ENCODE peak calls at places on chromosomes 1 and 21, in seven cellular contexts. One of them, this sample, is unnamed.

GRCh38 chr1:3743421-3743820 is 8.8 kb upstream of the CCDC27 start:
- DNase-seq in neural progenitor cell: no peak
- DNase-seq in CD8-positive, alpha-beta T cell: no peak
- DNase-seq in left ventricle myocardium inferior: no peak
- DNase-seq in dorsolateral prefrontal cortex: no peak
- DNase-seq in stomach: no peak
- DNase-seq in IMR-90: no peak
- DNase-seq in this sample: no peak

GRCh38 chr1:108200627-108201106 is 524 bp upstream of the SLC25A24 start:
- DNase-seq in dorsolateral prefrontal cortex: peak
- DNase-seq in stomach: peak
- DNase-seq in neural progenitor cell: peak
- DNase-seq in IMR-90: peak
- DNase-seq in CD8-positive, alpha-beta T cell: peak
- DNase-seq in left ventricle myocardium inferior: no peak
- DNase-seq in this sample: peak

GRCh38 chr1:59707216-59707615 is 107.5 kb upstream of the HOOK1 start:
- DNase-seq in CD8-positive, alpha-beta T cell: no peak
- DNase-seq in stomach: no peak
- DNase-seq in IMR-90: peak
- DNase-seq in dorsolateral prefrontal cortex: no peak
- DNase-seq in neural progenitor cell: no peak
- DNase-seq in left ventricle myocardium inferior: peak
- DNase-seq in this sample: no peak

GRCh38 chr1:5915587-5916571 is 76.3 kb downstream of the NPHP4 start:
- DNase-seq in IMR-90: peak
- DNase-seq in dorsolateral prefrontal cortex: no peak
- DNase-seq in neural progenitor cell: peak
- DNase-seq in stomach: no peak
- DNase-seq in CD8-positive, alpha-beta T cell: no peak
- DNase-seq in left ventricle myocardium inferior: no peak
- DNase-seq in this sample: no peak

GRCh38 chr1:208857471-208857870 is 613.3 kb upstream of the PLXNA2 start:
- DNase-seq in stomach: no peak
- DNase-seq in dorsolateral prefrontal cortex: no peak
- DNase-seq in neural progenitor cell: no peak
- DNase-seq in left ventricle myocardium inferior: no peak
- DNase-seq in CD8-positive, alpha-beta T cell: no peak
- DNase-seq in IMR-90: no peak
- DNase-seq in this sample: no peak

GRCh38 chr1:44316231-44316759 is 38.8 kb downstream of the ERI3 start:
- DNase-seq in CD8-positive, alpha-beta T cell: no peak
- DNase-seq in left ventricle myocardium inferior: no peak
- DNase-seq in IMR-90: no peak
- DNase-seq in stomach: no peak
- DNase-seq in dorsolateral prefrontal cortex: no peak
- DNase-seq in neural progenitor cell: peak
- DNase-seq in this sample: peak

GRCh38 chr1:182764029-182764768 is 25.4 kb upstream of the NPL start:
- DNase-seq in dorsolateral prefrontal cortex: no peak
- DNase-seq in stomach: no peak
- DNase-seq in CD8-positive, alpha-beta T cell: no peak
- DNase-seq in neural progenitor cell: no peak
- DNase-seq in left ventricle myocardium inferior: no peak
- DNase-seq in IMR-90: no peak
- DNase-seq in this sample: no peak

GRCh38 chr1:118988186-118989005 is at the start of gene TBX15:
- DNase-seq in IMR-90: no peak
- DNase-seq in dorsolateral prefrontal cortex: no peak
- DNase-seq in neural progenitor cell: peak
- DNase-seq in stomach: no peak
- DNase-seq in CD8-positive, alpha-beta T cell: no peak
- DNase-seq in left ventricle myocardium inferior: no peak
- DNase-seq in this sample: no peak

GRCh38 chr1:27660300-27660837 is 11.6 kb downstream of the IFI6 start:
- DNase-seq in CD8-positive, alpha-beta T cell: no peak
- DNase-seq in IMR-90: no peak
- DNase-seq in left ventricle myocardium inferior: no peak
- DNase-seq in dorsolateral prefrontal cortex: no peak
- DNase-seq in neural progenitor cell: no peak
- DNase-seq in stomach: no peak
- DNase-seq in this sample: no peak

GRCh38 chr1:170836146-170836545 is 99.2 kb upstream of the MROH9 start:
- DNase-seq in dorsolateral prefrontal cortex: no peak
- DNase-seq in CD8-positive, alpha-beta T cell: no peak
- DNase-seq in stomach: no peak
- DNase-seq in IMR-90: peak
- DNase-seq in left ventricle myocardium inferior: no peak
- DNase-seq in neural progenitor cell: no peak
- DNase-seq in this sample: no peak

GRCh38 chr1:192657760-192658159 is 21.8 kb downstream of the RGS13 start:
- DNase-seq in IMR-90: no peak
- DNase-seq in CD8-positive, alpha-beta T cell: no peak
- DNase-seq in stomach: no peak
- DNase-seq in left ventricle myocardium inferior: no peak
- DNase-seq in dorsolateral prefrontal cortex: no peak
- DNase-seq in neural progenitor cell: no peak
- DNase-seq in this sample: no peak

GRCh38 chr21:35150562-35151226 is 101.6 kb upstream of the RUNX1 start:
- DNase-seq in left ventricle myocardium inferior: no peak
- DNase-seq in stomach: no peak
- DNase-seq in neural progenitor cell: no peak
- DNase-seq in dorsolateral prefrontal cortex: no peak
- DNase-seq in CD8-positive, alpha-beta T cell: no peak
- DNase-seq in IMR-90: peak
- DNase-seq in this sample: no peak

GRCh38 chr1:8211620-8212442 is 106.1 kb upstream of the SLC45A1 start:
- DNase-seq in dorsolateral prefrontal cortex: no peak
- DNase-seq in left ventricle myocardium inferior: no peak
- DNase-seq in stomach: peak
- DNase-seq in IMR-90: peak
- DNase-seq in neural progenitor cell: no peak
- DNase-seq in CD8-positive, alpha-beta T cell: no peak
- DNase-seq in this sample: no peak

GRCh38 chr1:78003882-78004718 is 639 bp upstream of the DNAJB4 start:
- DNase-seq in CD8-positive, alpha-beta T cell: peak
- DNase-seq in neural progenitor cell: peak
- DNase-seq in stomach: peak
- DNase-seq in dorsolateral prefrontal cortex: no peak
- DNase-seq in IMR-90: peak
- DNase-seq in left ventricle myocardium inferior: peak
- DNase-seq in this sample: peak

GRCh38 chr21:32335601-32336575 is 37.2 kb downstream of the MRAP start:
- DNase-seq in IMR-90: peak
- DNase-seq in CD8-positive, alpha-beta T cell: no peak
- DNase-seq in dorsolateral prefrontal cortex: peak
- DNase-seq in stomach: no peak
- DNase-seq in left ventricle myocardium inferior: no peak
- DNase-seq in neural progenitor cell: no peak
- DNase-seq in this sample: no peak

GRCh38 chr1:35559317-35559944 is 1.8 kb downstream of the NCDN start:
- DNase-seq in IMR-90: no peak
- DNase-seq in CD8-positive, alpha-beta T cell: no peak
- DNase-seq in neural progenitor cell: no peak
- DNase-seq in stomach: no peak
- DNase-seq in left ventricle myocardium inferior: no peak
- DNase-seq in dorsolateral prefrontal cortex: no peak
- DNase-seq in this sample: no peak

GRCh38 chr1:18100493-18101063 is 7.0 kb upstream of the IGSF21 start:
- DNase-seq in neural progenitor cell: peak
- DNase-seq in CD8-positive, alpha-beta T cell: peak
- DNase-seq in dorsolateral prefrontal cortex: no peak
- DNase-seq in stomach: peak
- DNase-seq in left ventricle myocardium inferior: peak
- DNase-seq in IMR-90: peak
- DNase-seq in this sample: peak

DNA sequence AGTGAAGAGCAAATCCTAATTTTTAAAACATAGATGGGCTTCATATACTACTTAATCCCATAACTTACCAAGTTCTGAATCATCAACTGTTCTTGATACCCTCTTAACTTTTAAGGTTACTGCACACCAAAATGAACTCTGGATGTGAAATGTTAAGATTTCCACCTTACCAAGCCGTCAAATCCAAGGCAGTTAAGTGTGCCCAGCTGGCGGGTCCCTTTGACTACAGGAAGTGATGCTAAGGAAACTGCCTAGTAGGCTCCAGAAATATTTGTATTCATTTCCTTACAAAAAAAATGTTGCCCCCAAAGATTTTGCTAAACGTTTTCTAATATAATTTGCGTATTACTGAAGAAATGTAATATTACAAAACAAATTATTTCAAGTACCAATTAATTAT is 10.7 kb downstream of the NRIP1 start:
- DNase-seq in neural progenitor cell: no peak
- DNase-seq in left ventricle myocardium inferior: no peak
- DNase-seq in stomach: no peak
- DNase-seq in dorsolateral prefrontal cortex: no peak
- DNase-seq in CD8-positive, alpha-beta T cell: no peak
- DNase-seq in IMR-90: no peak
- DNase-seq in this sample: no peak
- H3K27ac ChIP-seq in neural progenitor cell: no peak
- H3K27ac ChIP-seq in left ventricle myocardium inferior: no peak
- H3K27ac ChIP-seq in stomach: no peak
- H3K27ac ChIP-seq in dorsolateral prefrontal cortex: no peak
- H3K27ac ChIP-seq in CD8-positive, alpha-beta T cell: no peak
- H3K27ac ChIP-seq in IMR-90: no peak
- H3K27ac ChIP-seq in this sample: no peak

GRCh38 chr1:19976317-19977003 is 3.0 kb downstream of the PLA2G2A start:
- DNase-seq in dorsolateral prefrontal cortex: no peak
- DNase-seq in stomach: no peak
- DNase-seq in CD8-positive, alpha-beta T cell: peak
- DNase-seq in left ventricle myocardium inferior: no peak
- DNase-seq in neural progenitor cell: no peak
- DNase-seq in IMR-90: no peak
- DNase-seq in this sample: no peak

GRCh38 chr1:19980298-19980697 is 880 bp upstream of the PLA2G2A start:
- DNase-seq in IMR-90: no peak
- DNase-seq in neural progenitor cell: no peak
- DNase-seq in stomach: no peak
- DNase-seq in CD8-positive, alpha-beta T cell: no peak
- DNase-seq in left ventricle myocardium inferior: no peak
- DNase-seq in dorsolateral prefrontal cortex: no peak
- DNase-seq in this sample: no peak

GRCh38 chr1:19975423-19976193 is 3.8 kb downstream of the PLA2G2A start:
- DNase-seq in neural progenitor cell: no peak
- DNase-seq in CD8-positive, alpha-beta T cell: no peak
- DNase-seq in dorsolateral prefrontal cortex: no peak
- DNase-seq in stomach: no peak
- DNase-seq in IMR-90: no peak
- DNase-seq in left ventricle myocardium inferior: no peak
- DNase-seq in this sample: no peak

GRCh38 chr1:19979494-19979977 is at the start of gene PLA2G2A:
- DNase-seq in dorsolateral prefrontal cortex: no peak
- DNase-seq in CD8-positive, alpha-beta T cell: peak
- DNase-seq in neural progenitor cell: peak
- DNase-seq in left ventricle myocardium inferior: no peak
- DNase-seq in IMR-90: no peak
- DNase-seq in stomach: no peak
- DNase-seq in this sample: no peak

DNA sequence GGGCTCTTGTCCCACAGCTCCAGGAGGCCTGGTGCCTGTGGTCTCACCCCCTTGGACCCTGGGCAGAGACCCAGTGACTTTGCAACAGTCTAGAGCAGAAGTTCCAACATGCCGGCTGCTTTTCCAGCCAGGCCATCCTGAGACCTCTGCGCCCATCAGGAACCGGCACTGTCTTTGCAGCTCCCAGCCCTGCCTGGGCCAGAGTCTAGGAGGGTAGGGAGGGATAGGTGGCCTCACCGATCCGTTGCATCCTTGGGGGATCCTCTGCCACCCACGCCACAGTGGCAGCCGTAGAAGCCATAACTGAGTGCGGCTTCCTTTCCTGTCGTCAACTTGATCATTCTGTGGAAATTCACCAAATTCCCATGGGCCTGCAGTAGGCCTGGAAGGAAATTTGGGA is 1.3 kb downstream of the PLA2G2A start:
- DNase-seq in stomach: no peak
- DNase-seq in left ventricle myocardium inferior: no peak
- DNase-seq in neural progenitor cell: no peak
- DNase-seq in CD8-positive, alpha-beta T cell: no peak
- DNase-seq in IMR-90: no peak
- DNase-seq in dorsolateral prefrontal cortex: no peak
- DNase-seq in this sample: no peak
- H3K4me3 ChIP-seq in stomach: no peak
- H3K4me3 ChIP-seq in left ventricle myocardium inferior: peak
- H3K4me3 ChIP-seq in neural progenitor cell: no peak
- H3K4me3 ChIP-seq in CD8-positive, alpha-beta T cell: no peak
- H3K4me3 ChIP-seq in IMR-90: no peak
- H3K4me3 ChIP-seq in dorsolateral prefrontal cortex: no peak
- H3K4me3 ChIP-seq in this sample: no peak

DNA sequence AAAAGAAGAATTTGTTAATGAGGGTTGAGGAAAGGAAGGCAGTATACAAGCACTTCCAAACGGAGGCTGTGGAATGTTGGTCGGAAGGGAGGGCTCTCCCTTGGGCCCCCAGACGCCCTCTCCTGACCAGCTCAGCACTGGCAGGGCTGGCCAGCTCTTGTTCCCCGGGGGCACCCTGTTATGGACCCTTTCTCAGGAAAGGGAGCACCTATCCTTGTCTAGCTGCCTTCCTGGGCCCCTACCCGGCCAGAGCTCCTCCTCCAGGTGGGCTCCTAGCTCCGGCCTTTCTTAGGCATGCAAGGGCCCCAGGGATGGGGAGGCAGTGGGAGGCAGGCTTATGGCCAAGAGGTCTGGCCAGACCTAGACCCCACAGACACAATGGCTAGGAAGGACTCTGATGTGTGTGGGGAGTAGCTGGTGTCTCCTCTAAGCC is 926 bp downstream of the BLACAT1 start:
- DNase-seq in left ventricle myocardium inferior: no peak
- DNase-seq in stomach: no peak
- DNase-seq in CD8-positive, alpha-beta T cell: no peak
- DNase-seq in neural progenitor cell: peak
- DNase-seq in dorsolateral prefrontal cortex: no peak
- DNase-seq in IMR-90: no peak
- DNase-seq in this sample: no peak
- TF ChIP-seq CTCF in left ventricle myocardium inferior: peak
- TF ChIP-seq CTCF in stomach: no peak
- TF ChIP-seq CTCF in CD8-positive, alpha-beta T cell: no peak
- TF ChIP-seq CTCF in neural progenitor cell: peak
- TF ChIP-seq CTCF in dorsolateral prefrontal cortex: no peak
- TF ChIP-seq CTCF in IMR-90: no peak
- TF ChIP-seq CTCF in this sample: peak

DNA sequence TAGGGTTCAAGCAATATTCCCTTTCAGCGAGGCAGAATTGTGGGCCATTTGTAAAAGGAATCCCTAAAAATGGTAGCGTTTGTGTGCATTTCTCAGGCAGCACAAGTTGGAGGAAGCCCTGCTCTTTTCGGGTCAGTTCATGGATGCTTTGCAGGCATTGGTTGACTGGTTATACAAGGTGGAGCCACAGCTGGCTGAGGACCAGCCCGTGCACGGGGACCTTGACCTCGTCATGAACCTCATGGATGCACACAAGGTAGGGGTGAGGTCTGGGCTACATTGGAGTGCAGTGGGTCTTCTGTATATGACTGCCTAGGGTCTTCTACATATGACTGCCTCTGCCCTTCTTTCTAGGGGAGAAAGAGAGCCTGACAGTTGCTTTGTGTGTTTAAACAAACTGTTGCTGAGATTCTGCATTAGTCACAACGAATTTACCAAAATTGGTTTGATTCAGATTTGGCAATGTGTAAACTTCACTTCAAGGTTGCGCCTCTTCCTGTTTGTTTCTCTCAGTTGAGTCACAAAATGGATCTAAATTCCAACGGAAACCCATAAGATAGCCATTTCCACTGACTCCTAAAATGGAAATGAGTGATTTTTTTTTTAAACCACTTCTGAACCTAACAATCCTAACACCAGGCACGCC is 40.4 kb upstream of the BMP8A start:
- DNase-seq in IMR-90: peak
- DNase-seq in left ventricle myocardium inferior: no peak
- DNase-seq in neural progenitor cell: no peak
- DNase-seq in CD8-positive, alpha-beta T cell: no peak
- DNase-seq in dorsolateral prefrontal cortex: no peak
- DNase-seq in stomach: no peak
- DNase-seq in this sample: no peak
- H3K27ac ChIP-seq in IMR-90: peak
- H3K27ac ChIP-seq in left ventricle myocardium inferior: peak
- H3K27ac ChIP-seq in neural progenitor cell: no peak
- H3K27ac ChIP-seq in CD8-positive, alpha-beta T cell: no peak
- H3K27ac ChIP-seq in dorsolateral prefrontal cortex: peak
- H3K27ac ChIP-seq in stomach: peak
- H3K27ac ChIP-seq in this sample: no peak

This sample was measured in WERI-Rb-1.